ENCODE peak calls at places on chromosomes 4 and X, in five cellular contexts. One of them, this sample, is unnamed. For H3K4me1, the result is how much of the 10 kb centered on the place peaks cover.

GRCh38 chr4:7146764-7147071 is 45.6 kb upstream of the SORCS2 start:
- DNase-seq in pancreas: no peak
- DNase-seq in hepatocyte: no peak
- DNase-seq in H9: no peak
- DNase-seq in naive thymus-derived CD4-positive, alpha-beta T cell: no peak
- DNase-seq in this sample: no peak

GRCh38 chr4:154534296-154534695 is 15.9 kb downstream of the PLRG1 start:
- DNase-seq in H9: no peak
- DNase-seq in pancreas: no peak
- DNase-seq in naive thymus-derived CD4-positive, alpha-beta T cell: no peak
- DNase-seq in hepatocyte: no peak
- DNase-seq in this sample: no peak

GRCh38 chrX:132435222-132435621 is 53.6 kb downstream of the MBNL3 start:
- DNase-seq in hepatocyte: no peak
- DNase-seq in naive thymus-derived CD4-positive, alpha-beta T cell: no peak
- DNase-seq in pancreas: no peak
- DNase-seq in H9: no peak
- DNase-seq in this sample: no peak

GRCh38 chr4:154757713-154758112 is 13.9 kb downstream of the LRAT start:
- DNase-seq in hepatocyte: no peak
- DNase-seq in pancreas: no peak
- DNase-seq in H9: no peak
- DNase-seq in naive thymus-derived CD4-positive, alpha-beta T cell: no peak
- DNase-seq in this sample: no peak

GRCh38 chr4:14924080-14924916 is 78.0 kb upstream of the CPEB2 start:
- DNase-seq in pancreas: no peak
- DNase-seq in naive thymus-derived CD4-positive, alpha-beta T cell: no peak
- DNase-seq in H9: no peak
- DNase-seq in hepatocyte: no peak
- DNase-seq in this sample: no peak

GRCh38 chr4:120940547-120940946 is 18.0 kb upstream of the PRDM5 start:
- DNase-seq in H9: no peak
- DNase-seq in naive thymus-derived CD4-positive, alpha-beta T cell: no peak
- DNase-seq in hepatocyte: no peak
- DNase-seq in pancreas: no peak
- DNase-seq in this sample: no peak

GRCh38 chrX:1491851-1492349 is 39.2 kb upstream of the ASMTL start:
- DNase-seq in pancreas: no peak
- DNase-seq in naive thymus-derived CD4-positive, alpha-beta T cell: peak
- DNase-seq in H9: peak
- DNase-seq in hepatocyte: no peak
- DNase-seq in this sample: no peak

GRCh38 chr4:177239878-177240277 is 69.8 kb upstream of the NEIL3 start:
- DNase-seq in pancreas: no peak
- DNase-seq in H9: no peak
- DNase-seq in naive thymus-derived CD4-positive, alpha-beta T cell: no peak
- DNase-seq in hepatocyte: no peak
- DNase-seq in this sample: no peak

GRCh38 chr4:107115185-107115847 is 79.2 kb upstream of the DKK2 start:
- DNase-seq in H9: no peak
- DNase-seq in hepatocyte: no peak
- DNase-seq in pancreas: no peak
- DNase-seq in naive thymus-derived CD4-positive, alpha-beta T cell: no peak
- DNase-seq in this sample: no peak

GRCh38 chrX:148457279-148457678 is 43.1 kb upstream of the AFF2 start:
- DNase-seq in H9: no peak
- DNase-seq in hepatocyte: no peak
- DNase-seq in naive thymus-derived CD4-positive, alpha-beta T cell: no peak
- DNase-seq in pancreas: no peak
- DNase-seq in this sample: no peak

GRCh38 chr4:184534511-184535391 is 60.4 kb upstream of the IRF2 start:
- DNase-seq in pancreas: no peak
- DNase-seq in naive thymus-derived CD4-positive, alpha-beta T cell: peak
- DNase-seq in hepatocyte: peak
- DNase-seq in H9: no peak
- DNase-seq in this sample: no peak

GRCh38 chrX:49978191-49978590 is 55.8 kb downstream of the CLCN5 start:
- DNase-seq in naive thymus-derived CD4-positive, alpha-beta T cell: no peak
- DNase-seq in pancreas: no peak
- DNase-seq in H9: no peak
- DNase-seq in hepatocyte: no peak
- DNase-seq in this sample: no peak

GRCh38 chr4:17324431-17324830 is 187.5 kb downstream of the QDPR start:
- DNase-seq in pancreas: no peak
- DNase-seq in hepatocyte: peak
- DNase-seq in H9: peak
- DNase-seq in naive thymus-derived CD4-positive, alpha-beta T cell: peak
- DNase-seq in this sample: no peak

GRCh38 chrX:21974011-21974385 is 33.5 kb downstream of the SMS start:
- DNase-seq in hepatocyte: peak
- DNase-seq in H9: no peak
- DNase-seq in naive thymus-derived CD4-positive, alpha-beta T cell: peak
- DNase-seq in pancreas: peak
- DNase-seq in this sample: no peak

GRCh38 chr4:25358515-25359275 is 18.4 kb upstream of the ANAPC4 start:
- DNase-seq in H9: no peak
- DNase-seq in pancreas: peak
- DNase-seq in hepatocyte: peak
- DNase-seq in naive thymus-derived CD4-positive, alpha-beta T cell: no peak
- DNase-seq in this sample: no peak

GRCh38 chrX:150647331-150647730 is 45.9 kb upstream of the MTMR1 start:
- DNase-seq in H9: no peak
- DNase-seq in pancreas: no peak
- DNase-seq in naive thymus-derived CD4-positive, alpha-beta T cell: no peak
- DNase-seq in hepatocyte: no peak
- DNase-seq in this sample: no peak

GRCh38 chr4:118682928-118683327 is 2.3 kb upstream of the METTL14 start:
- DNase-seq in naive thymus-derived CD4-positive, alpha-beta T cell: no peak
- DNase-seq in H9: no peak
- DNase-seq in pancreas: no peak
- DNase-seq in hepatocyte: peak
- DNase-seq in this sample: no peak

GRCh38 chrX:117641913-117642656 is 474.5 kb downstream of the KLHL13 start:
- DNase-seq in H9: no peak
- DNase-seq in pancreas: no peak
- DNase-seq in hepatocyte: peak
- DNase-seq in naive thymus-derived CD4-positive, alpha-beta T cell: no peak
- DNase-seq in this sample: no peak

GRCh38 chrX:34901761-34902160 is 40.8 kb upstream of the FAM47B start:
- DNase-seq in naive thymus-derived CD4-positive, alpha-beta T cell: no peak
- DNase-seq in pancreas: no peak
- DNase-seq in hepatocyte: no peak
- DNase-seq in H9: no peak
- DNase-seq in this sample: no peak

GRCh38 chr4:63541828-63542227 is 867.4 kb downstream of the TECRL start:
- DNase-seq in H9: no peak
- DNase-seq in naive thymus-derived CD4-positive, alpha-beta T cell: no peak
- DNase-seq in hepatocyte: no peak
- DNase-seq in pancreas: no peak
- DNase-seq in this sample: no peak

GRCh38 chr4:89829470-89830138 is 7.4 kb downstream of the SNCA start:
- DNase-seq in pancreas: no peak
- DNase-seq in hepatocyte: no peak
- DNase-seq in naive thymus-derived CD4-positive, alpha-beta T cell: peak
- DNase-seq in H9: no peak
- DNase-seq in this sample: no peak

DNA sequence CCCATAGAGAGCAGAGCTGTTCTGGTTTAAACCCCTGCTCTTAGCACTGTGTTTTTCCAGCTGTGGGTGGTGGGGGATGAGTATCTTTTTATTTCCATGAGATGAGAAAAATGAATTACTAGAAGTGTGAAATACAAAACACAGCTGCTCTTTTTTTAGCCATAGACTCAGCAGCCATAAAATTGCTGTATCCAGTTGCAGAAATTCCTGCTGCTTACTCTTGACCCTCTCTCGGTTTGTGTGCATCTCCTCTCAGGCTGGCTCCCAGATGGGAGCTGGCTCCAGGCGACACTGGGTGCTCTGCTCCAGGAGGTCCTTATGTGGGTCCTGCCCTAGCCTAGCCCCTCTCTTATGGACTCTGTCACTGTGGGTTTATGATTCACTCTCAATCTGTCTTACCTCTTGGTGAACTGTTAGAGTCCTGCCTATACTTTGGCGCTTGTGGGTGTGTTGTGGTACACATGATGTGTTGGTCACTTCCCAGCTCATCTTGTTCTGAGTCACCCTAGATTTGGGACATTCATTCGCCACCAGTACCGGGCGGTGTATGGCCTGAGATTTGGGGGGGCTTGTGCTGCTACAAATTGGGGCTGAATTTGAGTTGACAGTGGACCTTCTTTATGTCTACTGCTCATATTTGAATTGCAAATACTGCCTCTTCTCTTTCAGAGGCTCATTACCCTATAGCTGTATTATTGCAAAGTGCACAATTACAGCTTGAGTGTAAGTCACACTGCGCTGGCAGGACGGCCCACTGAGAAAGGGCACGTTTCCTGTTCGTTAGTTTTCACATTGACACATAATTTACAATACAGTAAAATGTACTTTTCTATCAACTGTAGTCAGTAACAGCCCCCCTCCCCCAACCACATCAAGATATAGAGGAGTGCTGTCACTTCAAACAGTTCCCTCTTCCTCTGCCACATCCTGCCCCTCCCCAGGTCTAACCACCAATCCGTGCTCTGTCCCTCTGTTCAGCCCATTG is 46.9 kb upstream of the MSANTD1 start:
- DNase-seq in H9: no peak
- DNase-seq in naive thymus-derived CD4-positive, alpha-beta T cell: peak
- DNase-seq in pancreas: no peak
- DNase-seq in hepatocyte: no peak
- DNase-seq in this sample: no peak
- H3K4me1 ChIP-seq in H9: under half
- H3K4me1 ChIP-seq in naive thymus-derived CD4-positive, alpha-beta T cell: under half
- H3K4me1 ChIP-seq in pancreas: under half
- H3K4me1 ChIP-seq in hepatocyte: under half
- H3K4me1 ChIP-seq in this sample: under half

DNA sequence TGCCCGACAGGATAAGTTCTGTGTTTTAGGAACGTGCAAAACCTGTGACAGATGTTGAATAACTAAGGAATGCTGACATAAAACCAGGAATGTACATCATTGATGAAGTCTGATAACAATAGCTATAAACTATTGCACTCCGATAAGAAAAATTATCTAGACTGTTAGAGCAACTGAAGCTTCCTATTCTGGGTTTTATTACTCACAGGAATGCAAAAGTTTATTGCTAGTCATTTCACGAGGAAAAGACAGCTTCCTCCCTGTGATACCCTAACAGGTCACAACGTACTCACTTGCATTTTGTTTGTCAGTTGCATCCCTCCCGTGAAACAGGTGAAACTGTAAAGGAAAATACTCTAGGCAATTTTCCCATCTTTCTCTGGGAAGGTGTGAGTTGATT is 65.9 kb downstream of the CLDN22 start:
- DNase-seq in naive thymus-derived CD4-positive, alpha-beta T cell: no peak
- DNase-seq in pancreas: no peak
- DNase-seq in hepatocyte: no peak
- DNase-seq in H9: no peak
- DNase-seq in this sample: no peak
- H3K27ac ChIP-seq in naive thymus-derived CD4-positive, alpha-beta T cell: no peak
- H3K27ac ChIP-seq in pancreas: no peak
- H3K27ac ChIP-seq in hepatocyte: no peak
- H3K27ac ChIP-seq in H9: no peak
- H3K27ac ChIP-seq in this sample: no peak

DNA sequence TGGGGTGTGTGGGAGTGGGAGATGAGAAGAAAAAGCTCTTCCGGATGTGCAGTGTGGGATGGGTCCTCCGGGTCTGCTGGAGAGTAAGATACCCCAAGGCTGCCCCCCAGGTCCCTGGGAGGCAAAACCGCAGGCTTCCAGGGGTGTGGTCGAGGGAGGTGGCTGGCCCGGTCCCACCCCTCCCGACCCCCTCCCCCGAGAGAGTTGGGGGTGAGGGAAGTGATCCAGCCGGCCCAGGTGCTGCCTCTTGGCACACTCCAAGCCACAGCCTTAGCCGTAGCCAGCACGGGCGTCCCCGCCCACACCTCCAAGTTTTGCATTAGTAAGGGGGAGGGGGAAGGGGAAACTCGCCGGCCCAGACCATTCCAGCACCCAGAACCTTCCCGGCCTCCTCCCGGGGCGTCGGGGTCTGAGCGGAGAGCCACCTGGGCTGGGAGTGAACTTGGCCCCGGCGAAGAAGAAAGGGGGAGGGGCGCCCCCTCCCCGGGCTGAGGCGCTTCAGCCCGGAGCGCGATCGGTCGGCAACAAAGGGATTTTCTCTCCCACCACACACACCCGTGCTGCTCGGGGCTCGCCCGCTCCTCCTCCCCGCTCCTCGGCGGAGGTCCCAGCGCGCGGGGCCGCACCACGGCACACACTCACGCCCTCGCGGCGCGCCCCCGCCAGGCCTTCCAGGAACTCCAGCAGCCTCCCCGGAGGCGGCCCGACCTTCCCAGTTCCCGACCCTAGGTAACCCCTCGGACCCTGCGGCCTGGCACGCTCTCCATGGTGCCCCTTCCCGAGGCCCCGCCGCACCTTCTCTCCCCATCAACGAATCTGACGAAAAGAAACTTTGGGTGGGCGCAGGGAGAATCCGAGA is 14.4 kb downstream of the BCOR start:
- DNase-seq in hepatocyte: peak
- DNase-seq in H9: peak
- DNase-seq in naive thymus-derived CD4-positive, alpha-beta T cell: peak
- DNase-seq in pancreas: peak
- DNase-seq in this sample: peak
- H3K4me1 ChIP-seq in hepatocyte: half or more
- H3K4me1 ChIP-seq in H9: under half
- H3K4me1 ChIP-seq in naive thymus-derived CD4-positive, alpha-beta T cell: under half
- H3K4me1 ChIP-seq in pancreas: under half
- H3K4me1 ChIP-seq in this sample: half or more

DNA sequence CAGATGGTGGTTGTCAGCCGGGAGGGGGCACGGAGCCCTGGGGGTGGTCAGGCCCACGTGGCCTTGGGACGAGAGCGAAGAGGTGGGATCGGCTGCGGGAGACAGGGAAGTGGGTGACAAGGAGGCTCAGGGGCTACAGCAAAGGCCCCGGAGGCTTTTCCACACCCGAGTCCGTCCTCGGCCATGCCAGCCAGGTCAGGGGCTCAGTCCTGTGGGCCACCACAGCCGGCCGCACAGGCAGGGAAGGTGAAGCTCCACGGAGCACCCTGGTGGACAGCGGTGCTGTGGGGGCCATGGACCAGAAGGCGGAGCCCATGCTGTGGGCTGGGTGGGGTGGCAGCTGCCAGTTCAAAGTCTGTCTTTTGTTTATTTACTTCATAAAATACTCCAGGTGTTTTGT is 18.5 kb downstream of the PCGF3 start:
- DNase-seq in naive thymus-derived CD4-positive, alpha-beta T cell: no peak
- DNase-seq in H9: no peak
- DNase-seq in pancreas: no peak
- DNase-seq in hepatocyte: no peak
- DNase-seq in this sample: no peak
- H3K27ac ChIP-seq in naive thymus-derived CD4-positive, alpha-beta T cell: no peak
- H3K27ac ChIP-seq in H9: no peak
- H3K27ac ChIP-seq in pancreas: no peak
- H3K27ac ChIP-seq in hepatocyte: no peak
- H3K27ac ChIP-seq in this sample: no peak

GRCh38 chr4:87012265-87012953 is 77.6 kb downstream of the AFF1 start:
- DNase-seq in naive thymus-derived CD4-positive, alpha-beta T cell: no peak
- DNase-seq in H9: no peak
- DNase-seq in hepatocyte: peak
- DNase-seq in pancreas: peak
- DNase-seq in this sample: no peak
- H3K4me1 ChIP-seq in naive thymus-derived CD4-positive, alpha-beta T cell: under half
- H3K4me1 ChIP-seq in H9: under half
- H3K4me1 ChIP-seq in hepatocyte: under half
- H3K4me1 ChIP-seq in pancreas: half or more
- H3K4me1 ChIP-seq in this sample: half or more

This sample was measured in left ventricle myocardium inferior.